ENCODE peak calls at places on chromosomes 2 and 18, in ten cellular contexts. I, Y, A, H, K, Z, L, E, X and B are unnamed samples.
A peak's percentile ranks its signal among the peaks of the same experiment; 100 is the strongest.

GRCh38 chr2:239296020-239296932 is 104.5 kb downstream of the HDAC4 start:
- DNase-seq in I (peak; percentile 15), Y (no peak), A (peak; percentile 58), H (no peak), K (no peak), Z (no peak), L (no peak), E (no peak), X (no peak), B (no peak)

GRCh38 chr2:10346929-10347558 is 44.3 kb downstream of the HPCAL1 start:
- DNase-seq in I (no peak), Y (no peak), A (no peak), H (no peak), K (no peak), Z (no peak), L (no peak), E (no peak), X (no peak), B (no peak)

GRCh38 chr2:148702475-148702874 is 57.9 kb downstream of the EPC2 start:
- DNase-seq in I (no peak), Y (no peak), A (no peak), H (no peak), K (no peak), Z (no peak), L (no peak), E (no peak), X (no peak), B (no peak)

GRCh38 chr2:158457826-158458616 is 1.3 kb downstream of the PKP4 start:
- DNase-seq in I (peak; percentile 81), Y (peak; percentile 24), A (peak; percentile 94), H (no peak), K (peak; percentile 58), Z (peak; percentile 65), L (peak; percentile 60), E (peak; percentile 56), X (peak; percentile 56), B (peak; percentile 81)

GRCh38 chr2:160952462-160952861 is 207.8 kb upstream of the TANK start:
- DNase-seq in I (peak; percentile 45), Y (no peak), A (no peak), H (no peak), K (no peak), Z (no peak), L (peak; percentile 48), E (peak; percentile 57), X (no peak), B (no peak)

GRCh38 chr18:76496200-76496890 is 1.3 kb upstream of the ZNF516 start:
- DNase-seq in I (peak; percentile 79), Y (peak; percentile 66), A (peak; percentile 84), H (no peak), K (no peak), Z (no peak), L (peak; percentile 47), E (peak; percentile 88), X (peak; percentile 59), B (peak; percentile 47)

GRCh38 chr2:66301073-66301766 is 133.7 kb upstream of the MEIS1 start:
- DNase-seq in I (no peak), Y (peak; percentile 42), A (no peak), H (no peak), K (no peak), Z (no peak), L (peak; percentile 56), E (peak; percentile 16), X (no peak), B (no peak)

GRCh38 chr2:238294393-238295143 is 6.2 kb upstream of the PER2 start:
- DNase-seq in I (no peak), Y (no peak), A (peak; percentile 53), H (no peak), K (no peak), Z (no peak), L (no peak), E (no peak), X (no peak), B (no peak)

GRCh38 chr18:46518438-46518837 is 138.6 kb downstream of the LOXHD1 start:
- DNase-seq in I (no peak), Y (no peak), A (no peak), H (no peak), K (no peak), Z (no peak), L (peak; percentile 23), E (no peak), X (no peak), B (no peak)

GRCh38 chr2:88880441-88880953 is 189.0 kb downstream of the RPIA start:
- DNase-seq in I (no peak), Y (peak; percentile 66), A (peak; percentile 13), H (peak; percentile 11), K (no peak), Z (peak; percentile 43), L (peak; percentile 20), E (peak; percentile 69), X (no peak), B (no peak)

GRCh38 chr2:127078028-127078427 is 28.9 kb downstream of the BIN1 start:
- DNase-seq in I (no peak), Y (no peak), A (no peak), H (no peak), K (no peak), Z (no peak), L (no peak), E (no peak), X (no peak), B (no peak)

GRCh38 chr2:61438670-61439069 is 32.2 kb downstream of the USP34 start:
- DNase-seq in I (no peak), Y (no peak), A (no peak), H (no peak), K (no peak), Z (no peak), L (no peak), E (no peak), X (no peak), B (no peak)

GRCh38 chr2:65030481-65030880 is 25.7 kb upstream of the CEP68 start:
- DNase-seq in I (no peak), Y (no peak), A (no peak), H (no peak), K (no peak), Z (no peak), L (no peak), E (no peak), X (no peak), B (no peak)

GRCh38 chr18:35174093-35174731 is 66.6 kb upstream of the ZNF397 start:
- DNase-seq in I (no peak), Y (no peak), A (no peak), H (no peak), K (peak; percentile 19), Z (no peak), L (peak; percentile 23), E (no peak), X (no peak), B (no peak)

GRCh38 chr18:76720683-76721082 is 101.7 kb upstream of the ZNF236 start:
- DNase-seq in I (peak; percentile 33), Y (peak; percentile 23), A (no peak), H (no peak), K (no peak), Z (no peak), L (no peak), E (peak; percentile 19), X (no peak), B (no peak)

GRCh38 chr2:3305431-3305830 is 72.2 kb downstream of the EIPR1 start:
- DNase-seq in I (no peak), Y (no peak), A (no peak), H (no peak), K (no peak), Z (no peak), L (no peak), E (no peak), X (no peak), B (no peak)

GRCh38 chr2:237685408-237685807 is 58.0 kb downstream of the LRRFIP1 start:
- DNase-seq in I (no peak), Y (no peak), A (no peak), H (no peak), K (no peak), Z (no peak), L (no peak), E (peak; percentile 47), X (no peak), B (no peak)

GRCh38 chr2:123546348-123546747 is 478.7 kb upstream of the CNTNAP5 start:
- DNase-seq in I (no peak), Y (no peak), A (no peak), H (no peak), K (no peak), Z (no peak), L (no peak), E (no peak), X (no peak), B (no peak)

GRCh38 chr2:206208900-206209299 is 49.2 kb downstream of the EEF1B2 start:
- DNase-seq in I (no peak), Y (no peak), A (no peak), H (no peak), K (no peak), Z (no peak), L (no peak), E (no peak), X (no peak), B (no peak)
- TF ChIP-seq CTCF in I (no peak), Y (no peak), A (no peak), H (no peak), K (no peak), Z (no peak), L (no peak), E (no peak), X (no peak), B (no peak)

DNA sequence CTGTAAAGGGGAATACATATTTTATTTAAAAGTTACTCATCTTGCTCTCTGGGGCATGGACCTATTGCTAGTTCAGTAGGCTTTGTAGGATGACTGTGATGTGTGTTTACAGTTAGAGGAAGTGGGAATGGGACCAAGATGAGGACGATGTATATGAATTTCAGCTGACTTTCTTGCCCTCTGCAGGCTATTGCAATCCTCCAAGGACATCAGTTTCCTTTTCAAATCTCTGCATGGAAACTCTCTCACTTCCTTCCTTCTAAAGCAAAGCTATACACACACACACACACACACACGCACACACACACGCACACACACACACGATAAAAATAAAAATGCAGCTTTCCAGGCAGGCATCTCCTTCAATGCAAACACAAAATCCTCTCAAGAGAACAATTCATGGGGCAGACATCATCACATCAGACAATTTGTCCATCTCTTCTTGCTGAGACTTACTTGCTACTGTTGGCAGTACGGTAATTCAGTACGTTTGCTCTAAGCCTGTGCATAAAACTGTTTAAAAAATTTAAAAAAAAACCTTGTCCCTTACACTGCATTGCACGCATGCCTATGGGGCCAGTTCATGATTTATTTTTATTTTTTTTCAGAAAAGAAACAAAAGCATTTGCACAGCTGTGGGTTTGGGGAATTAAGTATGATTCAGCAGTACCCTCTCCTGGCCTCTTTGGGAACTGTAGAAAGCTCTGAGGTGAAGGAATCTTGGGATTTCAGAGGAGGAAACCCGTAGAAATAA is 27.2 kb upstream of the ICOS start:
- DNase-seq in I (no peak), Y (peak; percentile 67), A (peak; percentile 66), H (peak; percentile 40), K (no peak), Z (peak; percentile 30), L (no peak), E (peak; percentile 82), X (peak; percentile 26), B (no peak)
- TF ChIP-seq CTCF in I (peak; percentile 78), Y (peak; percentile 54), A (peak; percentile 83), H (peak; percentile 77), K (peak; percentile 51), Z (peak; percentile 70), L (peak; percentile 91), E (peak; percentile 84), X (peak; percentile 74), B (no peak)

GRCh38 chr18:9613550-9614400 is 584 bp downstream of the PPP4R1 start:
- DNase-seq in I (peak; percentile 60), Y (peak; percentile 15), A (peak; percentile 84), H (no peak), K (peak; percentile 64), Z (no peak), L (peak; percentile 66), E (peak; percentile 47), X (peak; percentile 56), B (peak; percentile 66)
- TF ChIP-seq CTCF in I (no peak), Y (no peak), A (no peak), H (no peak), K (peak; percentile 23), Z (no peak), L (no peak), E (no peak), X (no peak), B (no peak)

GRCh38 chr2:40450066-40450841 is 1.6 kb downstream of the SLC8A1 start:
- DNase-seq in I (no peak), Y (no peak), A (no peak), H (no peak), K (no peak), Z (no peak), L (no peak), E (peak; percentile 30), X (no peak), B (no peak)
- TF ChIP-seq CTCF in I (no peak), Y (no peak), A (no peak), H (peak; percentile 6), K (no peak), Z (no peak), L (no peak), E (peak; percentile 6), X (peak; percentile 20), B (no peak)